ENCODE peak calls at places on chromosomes 11 and 22, in five cellular contexts. F is HepG2, G is K562, M is SK-N-SH, Q is H1. D is an unnamed sample.

GRCh38 chr11:6705905-6706535 is 22.9 kb upstream of the MRPL17 start:
- DNase-seq in Q (peak), F (peak), M (peak), G (peak), D (no peak)

GRCh38 chr11:104870910-104871309 is 27.4 kb downstream of the CASP12 start:
- DNase-seq in G (no peak), F (no peak), Q (no peak), M (no peak), D (no peak)

GRCh38 chr11:31779268-31779879 is 31.7 kb downstream of the PAX6 start:
- DNase-seq in M (no peak), F (no peak), Q (no peak), G (no peak), D (no peak)

GRCh38 chr22:45454260-45454659 is 40.8 kb downstream of the RIBC2 start:
- DNase-seq in G (no peak), F (no peak), Q (no peak), M (no peak), D (no peak)

GRCh38 chr11:38718049-38718448 is 2120.0 kb upstream of the RAG2 start:
- DNase-seq in F (peak), M (no peak), G (no peak), Q (no peak), D (no peak)

GRCh38 chr11:103619480-103619879 is 417.0 kb upstream of the DDI1 start:
- DNase-seq in M (no peak), G (no peak), F (no peak), Q (no peak), D (no peak)

GRCh38 chr11:118918686-118919280 is 6.9 kb downstream of the BCL9L start:
- DNase-seq in M (no peak), Q (peak), F (no peak), G (no peak), D (no peak)

GRCh38 chr22:27876684-27877083 is 42.4 kb downstream of the PITPNB start:
- DNase-seq in M (no peak), Q (no peak), F (no peak), G (no peak), D (no peak)

GRCh38 chr11:114208371-114208770 is 87.8 kb upstream of the NNMT start:
- DNase-seq in F (no peak), Q (no peak), M (no peak), G (no peak), D (no peak)

GRCh38 chr11:31947051-31947450 is 135.9 kb upstream of the PAX6 start:
- DNase-seq in G (no peak), M (no peak), F (no peak), Q (no peak), D (no peak)

GRCh38 chr11:46386005-46386331 is 4.5 kb downstream of the MDK start:
- DNase-seq in Q (no peak), M (no peak), F (no peak), G (no peak), D (no peak)

GRCh38 chr11:61069427-61069826 is 32.9 kb upstream of the CD5 start:
- DNase-seq in M (no peak), G (no peak), Q (no peak), F (no peak), D (no peak)

GRCh38 chr11:45485070-45485716 is 180.2 kb downstream of the CHST1 start:
- DNase-seq in F (peak), M (no peak), G (no peak), Q (no peak), D (no peak)

GRCh38 chr22:49192180-49192856 is 635.4 kb downstream of the BRD1 start:
- DNase-seq in Q (no peak), F (no peak), G (no peak), M (no peak), D (no peak)

GRCh38 chr11:20041499-20041898 is 118.8 kb downstream of the DBX1 start:
- DNase-seq in Q (no peak), F (no peak), G (no peak), M (no peak), D (no peak)

GRCh38 chr11:119509277-119509841 is 86.4 kb upstream of the THY1 start:
- DNase-seq in M (no peak), G (no peak), F (no peak), Q (no peak), D (no peak)

GRCh38 chr11:6544921-6545850 is 48.1 kb downstream of the DNHD1 start:
- DNase-seq in M (no peak), G (no peak), F (no peak), Q (no peak), D (no peak)

GRCh38 chr11:124917115-124917637 is 1.9 kb upstream of the HEPN1 start:
- DNase-seq in F (peak), M (no peak), G (no peak), Q (no peak), D (no peak)

GRCh38 chr11:124068711-124069110 is 27.6 kb upstream of the OR10G7 start:
- DNase-seq in G (no peak), F (no peak), M (no peak), Q (no peak), D (no peak)

GRCh38 chr22:49186756-49187155 is 640.9 kb downstream of the BRD1 start:
- DNase-seq in F (no peak), M (no peak), G (no peak), Q (no peak), D (no peak)

GRCh38 chr11:105641433-105641832 is 31.6 kb downstream of the GRIA4 start:
- DNase-seq in F (no peak), G (no peak), M (no peak), Q (no peak), D (no peak)

GRCh38 chr22:38872831-38873248 is 824 bp upstream of the CBX6 start:
- DNase-seq in M (peak), F (no peak), Q (peak), G (peak), D (no peak)

GRCh38 chr11:46977940-46978595 is 41.5 kb downstream of the CSTPP1 start:
- DNase-seq in G (no peak), M (no peak), Q (no peak), F (peak), D (no peak)

GRCh38 chr11:8794677-8795103 is 112.1 kb downstream of the RPL27A start:
- DNase-seq in Q (no peak), G (no peak), F (peak), M (no peak), D (no peak)

GRCh38 chr11:126114486-126115252 is 52.0 kb upstream of the CDON start:
- DNase-seq in Q (no peak), F (no peak), M (peak), G (no peak), D (no peak)

GRCh38 chr22:30245985-30246901 is at the start of gene LIF:
- DNase-seq in M (peak), F (no peak), Q (peak), G (peak), D (no peak)

GRCh38 chr11:13324709-13325108 is 47.1 kb downstream of the BMAL1 start:
- DNase-seq in M (peak), F (no peak), Q (no peak), G (no peak), D (no peak)

GRCh38 chr22:28395920-28396447 is 283.7 kb downstream of the TTC28 start:
- DNase-seq in G (no peak), F (peak), Q (no peak), M (no peak), D (no peak)

GRCh38 chr11:32385998-32386397 is 49.3 kb downstream of the WT1 start:
- DNase-seq in M (peak), F (peak), Q (no peak), G (peak), D (no peak)

GRCh38 chr11:34192481-34193401 is 87.3 kb downstream of the NAT10 start:
- DNase-seq in M (peak), Q (no peak), F (no peak), G (no peak), D (no peak)

DNA sequence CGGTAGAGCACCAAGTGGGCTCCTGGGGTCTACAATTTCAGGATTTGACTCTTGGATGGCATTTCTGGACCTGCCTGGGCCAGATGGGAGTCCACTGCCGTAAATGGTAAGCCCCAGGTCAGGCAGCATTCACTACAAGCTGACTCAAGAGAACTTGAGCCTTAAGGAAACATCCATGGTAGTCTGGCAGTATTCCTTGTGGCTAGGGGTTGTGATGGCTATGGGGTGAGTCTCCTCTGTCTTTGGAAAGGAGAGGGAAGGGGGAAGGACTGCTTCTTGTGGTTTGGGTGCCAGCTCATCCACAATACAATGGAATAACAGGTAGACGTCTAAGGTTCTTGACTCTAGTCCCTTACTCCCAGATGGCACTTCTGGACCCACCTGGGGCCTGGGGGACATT is 32.3 kb upstream of the POU2AF2 start:
- DNase-seq in M (no peak), G (no peak), F (no peak), Q (no peak), D (no peak)
- TF ChIP-seq JUND in M (no peak), G (no peak), F (no peak), Q (no peak), D (no peak)

GRCh38 chr22:36737776-36738175 is 34.2 kb upstream of the CACNG2 start:
- DNase-seq in G (no peak), F (no peak), Q (no peak), M (no peak), D (no peak)
- TF ChIP-seq EP300 in G (no peak), F (no peak), Q (no peak), M (no peak), D (no peak)

DNA sequence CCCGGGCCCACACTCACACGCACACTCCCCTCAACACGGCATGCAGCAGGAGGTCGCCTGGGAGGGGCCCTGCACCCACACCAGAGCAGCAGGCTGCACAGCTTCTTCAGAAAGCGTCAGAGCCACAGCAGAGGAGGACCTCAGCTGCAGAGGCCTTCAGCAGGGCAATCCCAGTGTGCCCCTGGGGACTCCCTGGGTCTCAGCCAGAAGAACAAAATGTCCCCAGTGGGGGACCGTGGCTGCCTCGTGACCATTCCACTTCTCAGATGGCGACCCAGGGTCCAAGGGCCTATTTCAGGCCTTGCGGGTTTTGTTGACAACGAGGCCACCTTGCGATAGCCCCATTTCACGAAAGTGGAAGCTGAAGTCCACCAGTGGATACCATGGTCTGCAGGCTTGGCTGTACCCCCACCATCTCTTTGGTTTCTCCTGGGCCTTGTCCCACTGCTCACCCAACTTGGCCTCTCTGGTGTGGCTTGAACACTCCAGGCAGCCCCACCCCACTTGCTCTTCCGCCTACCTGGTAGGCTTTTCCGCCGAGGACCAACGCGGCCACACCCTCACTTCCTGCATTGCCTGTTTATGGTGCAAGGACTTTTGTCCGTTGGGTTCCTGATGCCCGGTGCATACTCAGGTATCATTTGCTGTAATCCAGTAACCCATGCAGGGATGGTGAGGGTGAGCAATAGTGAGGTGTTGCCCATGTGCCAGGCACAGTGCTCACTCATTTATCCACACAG is 38.1 kb downstream of the MB start:
- DNase-seq in M (no peak), G (no peak), Q (no peak), F (no peak), D (no peak)
- TF ChIP-seq MAX in M (no peak), G (no peak), Q (no peak), F (no peak), D (no peak)

DNA sequence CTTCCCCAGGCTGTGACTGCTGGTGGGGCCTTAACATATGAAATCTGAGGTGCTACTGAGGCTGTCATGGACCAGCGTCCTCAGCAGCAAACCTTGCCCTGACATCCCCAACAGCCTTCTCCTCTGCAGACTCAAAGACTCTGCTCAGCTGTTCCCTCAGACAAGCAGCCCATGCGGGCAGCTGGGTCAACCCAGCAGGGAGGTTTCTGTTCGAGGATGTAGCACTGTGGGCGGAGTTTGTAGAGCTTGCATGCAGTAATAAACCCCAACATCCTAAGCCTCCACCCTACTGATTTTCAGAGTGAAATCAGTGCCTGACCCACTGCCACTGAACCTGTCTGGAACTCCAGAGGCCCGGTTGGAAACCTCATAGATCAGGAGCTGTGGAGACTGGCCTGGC is 88.8 kb upstream of the XKR3 start:
- DNase-seq in Q (no peak), F (no peak), G (no peak), M (no peak), D (no peak)
- TF ChIP-seq JUND in Q (no peak), F (no peak), G (no peak), M (no peak), D (no peak)

GRCh38 chr11:10381730-10382129 is 73.3 kb upstream of the AMPD3 start:
- DNase-seq in Q (no peak), F (no peak), G (no peak), M (no peak), D (no peak)
- TF ChIP-seq EP300 in Q (no peak), F (no peak), G (no peak), M (no peak), D (no peak)

DNA sequence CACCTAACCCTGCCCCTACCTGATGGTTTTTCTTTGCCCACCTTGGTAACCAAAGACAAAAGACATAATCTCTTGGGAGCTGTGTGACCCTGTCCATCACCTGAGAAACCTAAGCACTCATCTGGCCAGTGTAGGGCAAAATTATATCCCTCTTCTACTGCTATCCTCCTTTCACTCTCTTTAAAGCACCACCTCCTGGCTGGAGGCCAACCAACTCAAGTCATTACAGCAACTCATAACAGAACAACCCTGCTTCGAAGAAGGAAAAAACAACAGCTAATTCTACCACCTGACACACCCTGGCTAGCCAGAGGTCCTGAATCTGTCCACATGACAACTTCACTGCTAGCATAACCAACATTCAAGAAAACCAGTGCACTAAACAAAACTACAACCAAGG is 45.5 kb downstream of the GAS2 start:
- DNase-seq in Q (no peak), M (no peak), F (no peak), G (no peak), D (no peak)
- TF ChIP-seq MAX in Q (no peak), M (no peak), F (no peak), G (no peak), D (no peak)

GRCh38 chr11:65438257-65439151 is 15.9 kb downstream of the NEAT1 start:
- DNase-seq in G (no peak), Q (no peak), F (no peak), M (no peak), D (no peak)
- TF ChIP-seq JUND in G (no peak), Q (no peak), F (no peak), M (peak), D (no peak)

DNA sequence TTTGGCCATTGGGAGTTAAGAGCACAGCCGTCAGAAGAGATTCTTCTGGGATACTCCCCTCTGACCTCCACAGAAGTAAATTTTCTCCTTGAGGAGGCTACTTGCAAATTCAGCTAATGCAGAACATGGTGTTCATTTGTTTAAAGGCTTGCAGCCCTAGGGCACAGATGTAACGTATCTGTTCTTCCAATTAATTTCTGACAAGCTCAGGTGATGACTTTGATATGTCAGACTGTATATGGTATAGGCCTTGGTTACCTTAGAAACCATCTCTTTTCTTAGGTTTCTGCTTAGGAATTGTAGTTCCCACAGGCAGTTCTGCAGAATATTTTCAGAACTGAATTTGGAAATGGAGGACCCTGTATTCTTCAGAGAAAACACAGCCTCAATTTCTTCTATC is 117.1 kb downstream of the DDX10 start:
- DNase-seq in F (no peak), G (no peak), Q (no peak), M (no peak), D (no peak)
- TF ChIP-seq EP300 in F (no peak), G (no peak), Q (no peak), M (no peak), D (no peak)

GRCh38 chr11:1884123-1884415 is 7.6 kb downstream of the PRR33 start:
- DNase-seq in G (no peak), Q (no peak), M (no peak), F (no peak), D (no peak)

GRCh38 chr11:1882265-1883238 is 9.1 kb downstream of the PRR33 start:
- DNase-seq in F (peak), Q (peak), M (peak), G (peak), D (no peak)

GRCh38 chr11:1880746-1881441 is 10.8 kb downstream of the PRR33 start:
- DNase-seq in Q (no peak), M (peak), G (no peak), F (no peak), D (no peak)

GRCh38 chr11:1881442-1882264 is 10.0 kb downstream of the PRR33 start:
- DNase-seq in G (no peak), F (no peak), Q (no peak), M (no peak), D (no peak)

GRCh38 chr11:1883342-1884122 is 8.2 kb downstream of the PRR33 start:
- DNase-seq in G (no peak), F (no peak), M (peak), Q (no peak), D (no peak)
- TF ChIP-seq MAX in G (no peak), F (no peak), M (no peak), Q (no peak), D (no peak)

DNA sequence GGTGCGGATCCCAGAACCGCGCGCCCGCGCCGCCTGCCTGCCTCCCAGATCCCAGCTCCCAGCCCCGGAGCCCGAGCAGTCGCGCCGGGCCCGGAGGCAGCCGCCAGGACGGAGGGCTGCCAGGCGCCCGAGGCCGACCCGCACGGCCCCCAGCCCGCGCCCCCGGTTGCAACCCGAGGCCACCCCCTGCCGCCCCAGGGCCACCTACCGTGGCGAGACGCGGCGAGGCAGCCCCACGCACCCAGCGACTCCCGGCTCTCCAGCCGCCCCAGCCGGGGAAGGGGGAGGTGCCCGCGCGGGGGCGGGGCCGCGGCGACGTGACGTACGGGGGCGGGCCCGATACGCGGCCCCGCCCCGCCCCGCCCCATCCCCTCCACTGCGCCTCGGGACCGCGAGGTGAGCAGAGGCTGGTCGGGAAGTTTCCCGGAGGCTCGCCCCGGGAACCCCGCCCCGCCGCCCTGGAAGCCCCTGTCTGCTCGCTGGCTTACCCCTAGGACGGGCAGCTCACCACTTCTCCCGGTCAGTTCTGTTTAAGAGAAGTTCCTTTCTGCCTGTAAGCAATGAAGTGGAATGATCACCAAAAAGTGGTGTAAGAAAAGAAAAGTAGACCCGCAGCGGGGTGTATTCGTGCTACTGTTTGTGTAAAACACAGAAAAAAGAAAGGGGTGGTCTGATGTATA is at the start of gene TPST2:
- DNase-seq in G (peak), F (peak), Q (peak), M (peak), D (no peak)
- TF ChIP-seq JUND in G (no peak), F (no peak), Q (no peak), M (no peak), D (no peak)